ENCODE peak calls at places on chromosomes 4 and X, in nine cellular contexts. One of them, this sample, is unnamed.

GRCh38 chr4:55255171-55255570 is 90.9 kb upstream of the SRD5A3 start:
- DNase-seq in testis: no peak
- DNase-seq in neuronal stem cell: no peak
- DNase-seq in heart right ventricle: no peak
- DNase-seq in breast epithelium: no peak
- DNase-seq in lung: no peak
- DNase-seq in tibial artery: no peak
- DNase-seq in tibial nerve: no peak
- DNase-seq in cardiac muscle cell: peak; percentile 17
- DNase-seq in this sample: no peak

GRCh38 chr4:114208747-114209146 is 229.3 kb upstream of the ARSJ start:
- DNase-seq in lung: no peak
- DNase-seq in heart right ventricle: no peak
- DNase-seq in tibial artery: no peak
- DNase-seq in testis: no peak
- DNase-seq in breast epithelium: no peak
- DNase-seq in neuronal stem cell: no peak
- DNase-seq in tibial nerve: no peak
- DNase-seq in cardiac muscle cell: no peak
- DNase-seq in this sample: no peak

GRCh38 chr4:24219171-24219570 is 329.3 kb upstream of the PPARGC1A start:
- DNase-seq in heart right ventricle: no peak
- DNase-seq in cardiac muscle cell: peak; percentile 31
- DNase-seq in lung: no peak
- DNase-seq in tibial artery: no peak
- DNase-seq in breast epithelium: no peak
- DNase-seq in testis: peak; percentile 20
- DNase-seq in tibial nerve: no peak
- DNase-seq in neuronal stem cell: no peak
- DNase-seq in this sample: no peak

GRCh38 chrX:119537487-119537886 is 27.7 kb downstream of the STEEP1 start:
- DNase-seq in cardiac muscle cell: no peak
- DNase-seq in tibial artery: no peak
- DNase-seq in lung: no peak
- DNase-seq in neuronal stem cell: no peak
- DNase-seq in heart right ventricle: no peak
- DNase-seq in testis: no peak
- DNase-seq in tibial nerve: no peak
- DNase-seq in breast epithelium: no peak
- DNase-seq in this sample: no peak

GRCh38 chrX:45774961-45775360 is 574.3 kb upstream of the DIPK2B start:
- DNase-seq in tibial nerve: no peak
- DNase-seq in testis: no peak
- DNase-seq in neuronal stem cell: no peak
- DNase-seq in lung: no peak
- DNase-seq in tibial artery: peak; percentile 68
- DNase-seq in heart right ventricle: peak; percentile 25
- DNase-seq in cardiac muscle cell: peak; percentile 83
- DNase-seq in breast epithelium: no peak
- DNase-seq in this sample: no peak

GRCh38 chrX:124030520-124030919 is 69.0 kb downstream of the STAG2 start:
- DNase-seq in lung: no peak
- DNase-seq in testis: no peak
- DNase-seq in neuronal stem cell: no peak
- DNase-seq in tibial nerve: no peak
- DNase-seq in heart right ventricle: no peak
- DNase-seq in breast epithelium: no peak
- DNase-seq in cardiac muscle cell: no peak
- DNase-seq in tibial artery: no peak
- DNase-seq in this sample: no peak

GRCh38 chr4:171919314-171919713 is 106.1 kb downstream of the GALNTL6 start:
- DNase-seq in breast epithelium: no peak
- DNase-seq in testis: no peak
- DNase-seq in neuronal stem cell: no peak
- DNase-seq in heart right ventricle: no peak
- DNase-seq in cardiac muscle cell: no peak
- DNase-seq in lung: no peak
- DNase-seq in tibial artery: no peak
- DNase-seq in tibial nerve: no peak
- DNase-seq in this sample: no peak

GRCh38 chr4:20615492-20616136 is 84.6 kb upstream of the PACRGL start:
- DNase-seq in cardiac muscle cell: peak; percentile 15
- DNase-seq in tibial nerve: no peak
- DNase-seq in lung: no peak
- DNase-seq in heart right ventricle: no peak
- DNase-seq in breast epithelium: no peak
- DNase-seq in testis: no peak
- DNase-seq in neuronal stem cell: no peak
- DNase-seq in tibial artery: no peak
- DNase-seq in this sample: no peak

GRCh38 chrX:69024931-69025330 is 140.3 kb downstream of the PJA1 start:
- DNase-seq in heart right ventricle: peak; percentile 65
- DNase-seq in neuronal stem cell: no peak
- DNase-seq in tibial nerve: peak; percentile 63
- DNase-seq in cardiac muscle cell: peak; percentile 85
- DNase-seq in tibial artery: peak; percentile 87
- DNase-seq in lung: peak; percentile 65
- DNase-seq in testis: peak; percentile 83
- DNase-seq in breast epithelium: peak; percentile 56
- DNase-seq in this sample: peak; percentile 60

GRCh38 chr4:148216866-148217814 is 225.1 kb downstream of the NR3C2 start:
- DNase-seq in cardiac muscle cell: no peak
- DNase-seq in neuronal stem cell: no peak
- DNase-seq in heart right ventricle: no peak
- DNase-seq in testis: no peak
- DNase-seq in tibial artery: no peak
- DNase-seq in breast epithelium: no peak
- DNase-seq in tibial nerve: no peak
- DNase-seq in lung: no peak
- DNase-seq in this sample: no peak

GRCh38 chrX:38861489-38861888 is 60.2 kb downstream of the MID1IP1 start:
- DNase-seq in testis: no peak
- DNase-seq in cardiac muscle cell: peak; percentile 70
- DNase-seq in neuronal stem cell: no peak
- DNase-seq in tibial nerve: peak; percentile 24
- DNase-seq in tibial artery: no peak
- DNase-seq in lung: no peak
- DNase-seq in heart right ventricle: no peak
- DNase-seq in breast epithelium: no peak
- DNase-seq in this sample: no peak

GRCh38 chr4:40915318-40916217 is 165.8 kb downstream of the NSUN7 start:
- DNase-seq in neuronal stem cell: no peak
- DNase-seq in breast epithelium: no peak
- DNase-seq in tibial artery: no peak
- DNase-seq in cardiac muscle cell: no peak
- DNase-seq in testis: no peak
- DNase-seq in heart right ventricle: no peak
- DNase-seq in lung: no peak
- DNase-seq in tibial nerve: no peak
- DNase-seq in this sample: no peak

GRCh38 chrX:111447298-111447697 is 35.3 kb upstream of the DCX start:
- DNase-seq in breast epithelium: no peak
- DNase-seq in cardiac muscle cell: peak; percentile 4
- DNase-seq in lung: no peak
- DNase-seq in tibial artery: no peak
- DNase-seq in neuronal stem cell: peak; percentile 23
- DNase-seq in testis: peak; percentile 28
- DNase-seq in tibial nerve: no peak
- DNase-seq in heart right ventricle: no peak
- DNase-seq in this sample: peak; percentile 65

GRCh38 chr4:41587286-41587685 is 49.3 kb downstream of the LIMCH1 start:
- DNase-seq in breast epithelium: no peak
- DNase-seq in tibial nerve: no peak
- DNase-seq in neuronal stem cell: no peak
- DNase-seq in cardiac muscle cell: no peak
- DNase-seq in testis: no peak
- DNase-seq in tibial artery: no peak
- DNase-seq in lung: no peak
- DNase-seq in heart right ventricle: no peak
- DNase-seq in this sample: no peak

DNA sequence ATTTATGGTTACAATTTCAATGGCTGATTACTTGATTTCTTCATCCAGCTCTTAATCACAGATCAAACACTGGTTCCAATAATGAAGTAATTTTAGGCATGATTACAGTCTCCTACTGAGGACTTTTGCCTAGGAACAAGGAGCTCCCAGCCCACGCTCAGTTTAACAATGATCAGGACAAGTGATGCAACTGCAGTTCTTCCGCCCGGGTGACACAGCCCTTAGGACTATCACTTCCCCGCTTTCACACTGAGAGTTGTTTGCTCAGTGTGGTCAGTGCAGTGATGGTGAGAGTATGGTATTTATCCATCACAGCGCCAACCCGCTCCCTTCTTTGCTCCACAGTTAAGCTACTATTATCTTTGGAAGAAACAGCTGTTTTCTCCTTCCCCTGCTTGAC is 203.2 kb upstream of the MBNL3 start:
- DNase-seq in tibial artery: no peak
- DNase-seq in breast epithelium: peak; percentile 17
- DNase-seq in heart right ventricle: no peak
- DNase-seq in tibial nerve: no peak
- DNase-seq in lung: no peak
- DNase-seq in neuronal stem cell: no peak
- DNase-seq in testis: no peak
- DNase-seq in cardiac muscle cell: peak; percentile 42
- DNase-seq in this sample: no peak
- H3K4me1 ChIP-seq in tibial artery: no peaks in the 10 kb centered on the region
- H3K4me1 ChIP-seq in breast epithelium: no peaks in the 10 kb centered on the region
- H3K4me1 ChIP-seq in heart right ventricle: no peaks in the 10 kb centered on the region
- H3K4me1 ChIP-seq in tibial nerve: no peaks in the 10 kb centered on the region
- H3K4me1 ChIP-seq in lung: no peaks in the 10 kb centered on the region
- H3K4me1 ChIP-seq in neuronal stem cell: no peaks in the 10 kb centered on the region
- H3K4me1 ChIP-seq in testis: no peaks in the 10 kb centered on the region
- H3K4me1 ChIP-seq in cardiac muscle cell: no peaks in the 10 kb centered on the region
- H3K4me1 ChIP-seq in this sample: no peaks in the 10 kb centered on the region

DNA sequence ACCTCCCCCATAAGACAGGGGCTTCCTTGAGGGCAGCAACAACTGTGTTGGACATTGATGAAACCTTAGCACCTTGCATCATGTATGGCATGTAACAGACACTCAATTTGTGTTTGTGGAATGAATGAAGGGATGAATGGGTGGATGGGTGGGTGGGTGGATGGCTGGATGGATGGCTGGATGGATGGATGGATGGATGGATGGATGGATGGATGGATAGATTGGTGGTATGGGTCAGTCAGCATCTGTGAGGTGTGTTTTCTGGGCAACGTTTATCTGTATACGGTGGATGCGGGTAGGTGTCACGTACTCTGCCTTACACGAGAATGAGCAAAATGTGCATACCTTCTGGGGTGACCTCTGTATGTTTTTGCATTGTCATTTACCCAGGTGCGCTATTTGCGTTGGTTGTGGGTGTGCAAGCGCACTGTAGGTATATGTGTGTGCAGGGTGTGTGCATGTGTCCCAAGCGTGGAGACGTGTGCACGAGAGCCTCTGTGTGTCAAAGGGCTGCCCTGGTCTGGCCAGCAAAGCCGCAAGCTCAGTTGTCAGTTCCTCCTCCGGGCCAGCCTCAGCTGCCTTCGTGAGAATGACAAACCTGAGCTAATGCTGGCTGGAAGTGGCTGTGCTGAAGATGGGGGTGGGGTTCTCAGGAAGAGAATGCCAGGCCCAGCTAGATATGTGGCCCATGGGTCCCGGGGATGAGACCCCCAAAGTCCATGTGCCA is 26.5 kb downstream of the ELF4 start:
- DNase-seq in testis: no peak
- DNase-seq in lung: no peak
- DNase-seq in breast epithelium: no peak
- DNase-seq in neuronal stem cell: no peak
- DNase-seq in cardiac muscle cell: no peak
- DNase-seq in tibial artery: no peak
- DNase-seq in heart right ventricle: no peak
- DNase-seq in tibial nerve: no peak
- DNase-seq in this sample: no peak
- H3K4me1 ChIP-seq in testis: no peaks in the 10 kb centered on the region
- H3K4me1 ChIP-seq in lung: peaks cover 22% of the 10 kb centered on the region
- H3K4me1 ChIP-seq in breast epithelium: no peaks in the 10 kb centered on the region
- H3K4me1 ChIP-seq in neuronal stem cell: no peaks in the 10 kb centered on the region
- H3K4me1 ChIP-seq in cardiac muscle cell: no peaks in the 10 kb centered on the region
- H3K4me1 ChIP-seq in tibial artery: peaks cover 24% of the 10 kb centered on the region
- H3K4me1 ChIP-seq in heart right ventricle: peaks cover 72% of the 10 kb centered on the region
- H3K4me1 ChIP-seq in tibial nerve: peaks cover 16% of the 10 kb centered on the region
- H3K4me1 ChIP-seq in this sample: peaks cover 10% of the 10 kb centered on the region

DNA sequence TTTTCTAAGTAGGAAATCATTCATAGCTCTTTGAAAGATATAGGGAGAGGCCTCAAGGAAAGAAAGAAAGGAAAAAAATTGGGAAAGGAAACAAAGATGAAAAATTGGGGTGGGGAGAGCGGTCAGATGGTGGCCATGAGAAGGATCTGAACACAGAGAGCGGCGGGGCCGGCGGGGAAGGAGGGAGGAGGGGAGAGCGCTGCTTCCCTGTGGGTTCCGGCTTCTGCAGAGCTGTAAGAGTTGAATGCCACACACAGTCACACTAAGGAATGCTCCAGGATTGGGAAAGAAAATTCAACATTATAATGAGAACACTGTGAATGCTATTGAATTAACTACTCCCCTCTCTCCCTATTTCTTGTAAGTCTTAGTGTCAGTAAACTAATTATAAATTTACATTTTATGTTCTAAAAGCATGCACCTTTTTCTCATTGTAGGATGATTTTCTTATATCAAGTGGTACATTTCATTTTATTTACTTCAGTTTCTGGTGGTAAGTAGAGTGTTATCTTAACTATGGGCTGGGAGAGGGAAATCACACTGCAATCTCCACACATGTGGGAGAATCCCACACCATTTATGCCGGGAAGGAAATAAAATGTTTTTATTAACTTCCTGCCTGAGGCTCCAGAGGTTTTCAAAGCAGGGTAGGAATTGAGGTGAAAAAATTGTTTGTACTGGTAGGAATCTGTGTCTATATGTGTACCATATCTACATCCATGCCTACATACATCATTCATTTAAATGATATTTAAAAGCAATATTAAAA is 894 bp downstream of the F11 start:
- DNase-seq in testis: peak; percentile 28
- DNase-seq in tibial artery: no peak
- DNase-seq in heart right ventricle: no peak
- DNase-seq in lung: peak; percentile 35
- DNase-seq in neuronal stem cell: peak; percentile 11
- DNase-seq in cardiac muscle cell: peak; percentile 47
- DNase-seq in tibial nerve: no peak
- DNase-seq in breast epithelium: no peak
- DNase-seq in this sample: no peak
- H3K4me1 ChIP-seq in testis: peaks cover 3% of the 10 kb centered on the region
- H3K4me1 ChIP-seq in tibial artery: no peaks in the 10 kb centered on the region
- H3K4me1 ChIP-seq in heart right ventricle: no peaks in the 10 kb centered on the region
- H3K4me1 ChIP-seq in lung: no peaks in the 10 kb centered on the region
- H3K4me1 ChIP-seq in neuronal stem cell: peaks cover 12% of the 10 kb centered on the region
- H3K4me1 ChIP-seq in cardiac muscle cell: peaks cover 5% of the 10 kb centered on the region
- H3K4me1 ChIP-seq in tibial nerve: no peaks in the 10 kb centered on the region
- H3K4me1 ChIP-seq in breast epithelium: no peaks in the 10 kb centered on the region
- H3K4me1 ChIP-seq in this sample: no peaks in the 10 kb centered on the region

GRCh38 chr4:152524429-152524828 is 11.5 kb downstream of the FBXW7 start:
- DNase-seq in testis: no peak
- DNase-seq in tibial artery: no peak
- DNase-seq in neuronal stem cell: no peak
- DNase-seq in tibial nerve: no peak
- DNase-seq in lung: no peak
- DNase-seq in cardiac muscle cell: no peak
- DNase-seq in heart right ventricle: no peak
- DNase-seq in breast epithelium: no peak
- DNase-seq in this sample: no peak
- H3K4me1 ChIP-seq in testis: no peaks in the 10 kb centered on the region
- H3K4me1 ChIP-seq in tibial artery: no peaks in the 10 kb centered on the region
- H3K4me1 ChIP-seq in neuronal stem cell: peaks cover 4% of the 10 kb centered on the region
- H3K4me1 ChIP-seq in tibial nerve: no peaks in the 10 kb centered on the region
- H3K4me1 ChIP-seq in lung: no peaks in the 10 kb centered on the region
- H3K4me1 ChIP-seq in cardiac muscle cell: peaks cover 38% of the 10 kb centered on the region
- H3K4me1 ChIP-seq in heart right ventricle: peaks cover 17% of the 10 kb centered on the region
- H3K4me1 ChIP-seq in breast epithelium: no peaks in the 10 kb centered on the region
- H3K4me1 ChIP-seq in this sample: peaks cover 10% of the 10 kb centered on the region